ENCODE peak calls at places on chromosomes 7 and 10, in six cellular contexts. One of them, this sample, is unnamed. For H3K27me3 and H3K9me3, the result is how much of the 10 kb centered on the place peaks cover.

GRCh38 chr7:106625678-106626301 is 35.2 kb downstream of the CCDC71L start:
- DNase-seq in PC-3: no peak
- DNase-seq in IMR-90: no peak
- DNase-seq in WERI-Rb-1: no peak
- DNase-seq in lower lobe of right lung: no peak
- DNase-seq in sigmoid colon: no peak
- DNase-seq in this sample: no peak

GRCh38 chr7:36153571-36154097 is 580 bp downstream of the EEPD1 start:
- DNase-seq in PC-3: peak
- DNase-seq in IMR-90: no peak
- DNase-seq in WERI-Rb-1: peak
- DNase-seq in lower lobe of right lung: peak
- DNase-seq in sigmoid colon: peak
- DNase-seq in this sample: no peak

GRCh38 chr10:31602541-31603244 is 283.7 kb downstream of the ZEB1 start:
- DNase-seq in PC-3: no peak
- DNase-seq in IMR-90: peak
- DNase-seq in WERI-Rb-1: peak
- DNase-seq in lower lobe of right lung: peak
- DNase-seq in sigmoid colon: peak
- DNase-seq in this sample: peak

GRCh38 chr7:113267885-113268284 is 149.5 kb upstream of the SMIM30 start:
- DNase-seq in PC-3: peak
- DNase-seq in IMR-90: peak
- DNase-seq in WERI-Rb-1: no peak
- DNase-seq in lower lobe of right lung: no peak
- DNase-seq in sigmoid colon: no peak
- DNase-seq in this sample: no peak

GRCh38 chr10:70578371-70578947 is 24.1 kb downstream of the PRF1 start:
- DNase-seq in PC-3: peak
- DNase-seq in IMR-90: peak
- DNase-seq in WERI-Rb-1: no peak
- DNase-seq in lower lobe of right lung: no peak
- DNase-seq in sigmoid colon: peak
- DNase-seq in this sample: no peak

GRCh38 chr10:60461688-60462087 is 72.0 kb upstream of the ANK3 start:
- DNase-seq in PC-3: no peak
- DNase-seq in IMR-90: no peak
- DNase-seq in WERI-Rb-1: no peak
- DNase-seq in lower lobe of right lung: no peak
- DNase-seq in sigmoid colon: no peak
- DNase-seq in this sample: no peak

GRCh38 chr7:92739091-92739490 is 97.3 kb downstream of the CDK6 start:
- DNase-seq in PC-3: no peak
- DNase-seq in IMR-90: no peak
- DNase-seq in WERI-Rb-1: no peak
- DNase-seq in lower lobe of right lung: no peak
- DNase-seq in sigmoid colon: no peak
- DNase-seq in this sample: no peak

GRCh38 chr7:105599551-105599950 is 18.3 kb upstream of the EFCAB10 start:
- DNase-seq in PC-3: no peak
- DNase-seq in IMR-90: no peak
- DNase-seq in WERI-Rb-1: no peak
- DNase-seq in lower lobe of right lung: no peak
- DNase-seq in sigmoid colon: peak
- DNase-seq in this sample: no peak

GRCh38 chr7:21428642-21428941 is 709 bp downstream of the SP4 start:
- DNase-seq in PC-3: no peak
- DNase-seq in IMR-90: no peak
- DNase-seq in WERI-Rb-1: no peak
- DNase-seq in lower lobe of right lung: peak
- DNase-seq in sigmoid colon: no peak
- DNase-seq in this sample: no peak

GRCh38 chr7:21429786-21430574 is 2.1 kb downstream of the SP4 start:
- DNase-seq in PC-3: no peak
- DNase-seq in IMR-90: no peak
- DNase-seq in WERI-Rb-1: no peak
- DNase-seq in lower lobe of right lung: no peak
- DNase-seq in sigmoid colon: no peak
- DNase-seq in this sample: no peak

GRCh38 chr7:21427861-21428641 is at the start of gene SP4:
- DNase-seq in PC-3: peak
- DNase-seq in IMR-90: peak
- DNase-seq in WERI-Rb-1: peak
- DNase-seq in lower lobe of right lung: peak
- DNase-seq in sigmoid colon: peak
- DNase-seq in this sample: peak

GRCh38 chr7:21429021-21429420 is 1.1 kb downstream of the SP4 start:
- DNase-seq in PC-3: no peak
- DNase-seq in IMR-90: no peak
- DNase-seq in WERI-Rb-1: no peak
- DNase-seq in lower lobe of right lung: no peak
- DNase-seq in sigmoid colon: no peak
- DNase-seq in this sample: no peak

DNA sequence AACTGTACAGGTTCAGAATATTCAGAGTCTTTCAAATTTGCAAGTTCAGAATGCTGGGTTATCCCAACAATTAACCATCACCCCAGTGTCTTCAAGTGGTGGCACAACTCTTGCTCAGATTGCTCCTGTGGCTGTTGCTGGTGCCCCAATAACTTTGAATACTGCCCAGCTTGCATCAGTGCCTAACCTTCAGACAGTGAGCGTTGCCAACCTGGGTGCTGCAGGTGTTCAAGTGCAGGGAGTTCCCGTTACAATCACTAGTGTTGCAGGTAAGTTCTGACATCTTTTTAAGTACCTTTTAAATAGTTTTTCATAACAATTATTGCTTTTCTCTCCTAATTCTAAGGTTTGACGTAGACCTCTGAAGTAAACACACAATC is 2.7 kb downstream of the SP4 start:
- DNase-seq in PC-3: no peak
- DNase-seq in IMR-90: no peak
- DNase-seq in WERI-Rb-1: no peak
- DNase-seq in lower lobe of right lung: no peak
- DNase-seq in sigmoid colon: no peak
- DNase-seq in this sample: no peak
- H3K4me3 ChIP-seq in PC-3: no peak
- H3K4me3 ChIP-seq in IMR-90: no peak
- H3K4me3 ChIP-seq in WERI-Rb-1: no peak
- H3K4me3 ChIP-seq in lower lobe of right lung: no peak
- H3K4me3 ChIP-seq in sigmoid colon: no peak
- H3K4me3 ChIP-seq in this sample: no peak

GRCh38 chr7:155941688-155942087 is 129.4 kb upstream of the SHH start:
- DNase-seq in PC-3: no peak
- DNase-seq in IMR-90: no peak
- DNase-seq in WERI-Rb-1: no peak
- DNase-seq in lower lobe of right lung: no peak
- DNase-seq in sigmoid colon: peak
- DNase-seq in this sample: no peak
- H3K27me3 ChIP-seq in PC-3: under half
- H3K27me3 ChIP-seq in IMR-90: under half
- H3K27me3 ChIP-seq in WERI-Rb-1: half or more
- H3K27me3 ChIP-seq in lower lobe of right lung: under half
- H3K27me3 ChIP-seq in sigmoid colon: under half
- H3K27me3 ChIP-seq in this sample: under half

DNA sequence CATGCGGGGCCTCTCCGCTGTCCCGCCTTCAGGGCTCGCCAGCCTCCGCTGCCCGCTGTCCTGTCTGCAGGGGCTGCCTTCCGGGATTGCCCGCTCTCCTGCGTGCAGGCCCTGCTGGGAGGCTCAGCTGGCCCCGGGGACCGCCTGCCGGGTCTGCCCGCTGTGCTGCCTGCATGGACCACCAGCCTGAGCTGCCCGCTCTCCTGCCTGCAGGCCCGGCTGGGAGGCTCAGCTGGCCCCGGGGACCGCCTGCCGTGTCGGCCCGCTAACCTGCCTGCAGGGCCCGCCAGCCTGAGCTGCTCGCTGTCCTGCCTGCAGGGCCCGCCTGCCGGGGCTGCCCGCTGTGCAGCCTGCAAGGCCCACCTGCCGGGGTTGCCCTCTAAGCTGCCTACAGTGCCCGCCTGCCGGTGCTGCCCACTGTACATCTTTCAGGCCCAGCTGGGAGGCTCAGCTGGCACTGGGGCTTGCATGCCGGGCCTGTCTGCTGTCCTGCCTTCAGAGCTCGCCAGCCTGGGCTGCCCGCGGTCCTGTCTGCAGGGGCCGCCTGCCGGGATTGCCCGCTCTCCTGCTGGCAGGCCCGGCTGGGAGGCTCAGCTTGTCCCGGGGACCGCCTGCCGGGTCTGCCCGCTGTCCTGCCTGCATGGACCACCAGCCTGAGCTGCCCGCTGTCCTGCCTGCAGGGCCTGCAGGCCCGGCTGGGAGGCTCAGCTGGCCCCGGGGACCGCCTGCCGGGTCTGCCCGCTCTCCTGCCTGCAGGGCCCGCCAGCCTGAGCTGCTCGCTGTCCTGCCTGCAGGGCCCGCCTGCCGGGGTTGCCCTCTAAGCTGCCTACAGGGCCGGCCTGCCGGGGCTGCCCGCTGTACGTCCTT is 165.1 kb downstream of the GLRX3 start:
- DNase-seq in PC-3: no peak
- DNase-seq in IMR-90: no peak
- DNase-seq in WERI-Rb-1: no peak
- DNase-seq in lower lobe of right lung: peak
- DNase-seq in sigmoid colon: no peak
- DNase-seq in this sample: peak
- H3K9me3 ChIP-seq in PC-3: under half
- H3K9me3 ChIP-seq in IMR-90: under half
- H3K9me3 ChIP-seq in WERI-Rb-1: under half
- H3K9me3 ChIP-seq in lower lobe of right lung: under half
- H3K9me3 ChIP-seq in sigmoid colon: under half
- H3K9me3 ChIP-seq in this sample: under half

GRCh38 chr7:84196007-84196551 is 1.5 kb upstream of the SEMA3A start:
- DNase-seq in PC-3: no peak
- DNase-seq in IMR-90: peak
- DNase-seq in WERI-Rb-1: no peak
- DNase-seq in lower lobe of right lung: no peak
- DNase-seq in sigmoid colon: no peak
- DNase-seq in this sample: peak
- H3K4me3 ChIP-seq in PC-3: peak
- H3K4me3 ChIP-seq in IMR-90: peak
- H3K4me3 ChIP-seq in WERI-Rb-1: peak
- H3K4me3 ChIP-seq in lower lobe of right lung: peak
- H3K4me3 ChIP-seq in sigmoid colon: peak
- H3K4me3 ChIP-seq in this sample: peak